ENCODE peak calls at places on chromosomes 4 and X, in seven cellular contexts. W is BJ, Z is lower lobe of right lung, K is GM13976, C is myocyte, P is AG08395, O is lower leg skin. D is an unnamed sample.

GRCh38 chr4:169398294-169398693 is 127.5 kb upstream of the SH3RF1 start:
- DNase-seq in W (peak), Z (no peak), K (no peak), C (peak), P (peak), O (no peak), D (no peak)

GRCh38 chrX:37896491-37896890 is 49.1 kb upstream of the DYNLT3 start:
- DNase-seq in W (no peak), Z (no peak), K (no peak), C (peak), P (no peak), O (no peak), D (no peak)

GRCh38 chr4:170697045-170697444 is 607.3 kb upstream of the AADAT start:
- DNase-seq in W (no peak), Z (no peak), K (no peak), C (no peak), P (no peak), O (no peak), D (no peak)

GRCh38 chr4:74545488-74545887 is 100.6 kb downstream of the AREG start:
- DNase-seq in W (no peak), Z (peak), K (no peak), C (no peak), P (no peak), O (no peak), D (peak)

GRCh38 chr4:151541438-151542071 is 132.6 kb downstream of the FHIP1A start:
- DNase-seq in W (peak), Z (no peak), K (no peak), C (no peak), P (peak), O (peak), D (no peak)

GRCh38 chr4:105350859-105351494 is 122.9 kb downstream of the PPA2 start:
- DNase-seq in W (no peak), Z (no peak), K (peak), C (no peak), P (no peak), O (no peak), D (no peak)

GRCh38 chr4:42150653-42151567 is 1.5 kb downstream of the BEND4 start:
- DNase-seq in W (no peak), Z (no peak), K (peak), C (no peak), P (no peak), O (no peak), D (peak)

GRCh38 chrX:106987488-106987887 is 12.5 kb downstream of the MORC4 start:
- DNase-seq in W (no peak), Z (no peak), K (no peak), C (no peak), P (no peak), O (no peak), D (no peak)

GRCh38 chr4:37889849-37890500 is 909 bp upstream of the TBC1D1 start:
- DNase-seq in W (no peak), Z (no peak), K (no peak), C (no peak), P (no peak), O (no peak), D (no peak)

GRCh38 chr4:87034527-87034926 is 99.7 kb downstream of the AFF1 start:
- DNase-seq in W (no peak), Z (no peak), K (no peak), C (no peak), P (no peak), O (no peak), D (no peak)

GRCh38 chrX:1222511-1223252 is 10.2 kb upstream of the CRLF2 start:
- DNase-seq in W (no peak), Z (no peak), K (no peak), C (peak), P (no peak), O (no peak), D (no peak)

GRCh38 chrX:105823092-105823454 is 734 bp downstream of the NRK start:
- DNase-seq in W (no peak), Z (no peak), K (no peak), C (no peak), P (no peak), O (no peak), D (no peak)

GRCh38 chr4:84648863-84649647 is 66.1 kb downstream of the CDS1 start:
- DNase-seq in W (no peak), Z (no peak), K (no peak), C (no peak), P (no peak), O (no peak), D (no peak)

GRCh38 chrX:12138366-12139313 is at the start of gene FRMPD4:
- DNase-seq in W (no peak), Z (no peak), K (no peak), C (peak), P (peak), O (no peak), D (no peak)

GRCh38 chr4:77110707-77111106 is 34.9 kb upstream of the CCNI start:
- DNase-seq in W (no peak), Z (no peak), K (no peak), C (no peak), P (no peak), O (no peak), D (no peak)

GRCh38 chr4:104064650-104065577 is 345.1 kb upstream of the TACR3 start:
- DNase-seq in W (no peak), Z (peak), K (peak), C (peak), P (no peak), O (no peak), D (peak)

GRCh38 chr4:188372856-188373255 is 233.6 kb downstream of the TRIML1 start:
- DNase-seq in W (no peak), Z (no peak), K (no peak), C (no peak), P (no peak), O (no peak), D (no peak)

GRCh38 chr4:8329859-8330761 is 60.6 kb downstream of the HTRA3 start:
- DNase-seq in W (no peak), Z (peak), K (no peak), C (no peak), P (no peak), O (no peak), D (peak)

GRCh38 chr4:124713213-124713592 is 671 bp upstream of the ANKRD50 start:
- DNase-seq in W (peak), Z (peak), K (peak), C (peak), P (peak), O (peak), D (peak)

GRCh38 chr4:10023806-10024205 is 2.5 kb upstream of the SLC2A9 start:
- DNase-seq in W (no peak), Z (no peak), K (no peak), C (no peak), P (no peak), O (no peak), D (no peak)

GRCh38 chr4:78100060-78100459 is 42.9 kb downstream of the FRAS1 start:
- DNase-seq in W (no peak), Z (no peak), K (no peak), C (peak), P (peak), O (no peak), D (no peak)

GRCh38 chr4:38177792-38178665 is 217.8 kb downstream of the PTTG2 start:
- DNase-seq in W (no peak), Z (peak), K (no peak), C (peak), P (no peak), O (peak), D (peak)

GRCh38 chrX:8201896-8202331 is 30.8 kb upstream of the VCX2 start:
- DNase-seq in W (no peak), Z (no peak), K (no peak), C (no peak), P (no peak), O (no peak), D (no peak)

GRCh38 chr4:32203340-32203739 is 1483.2 kb downstream of the PCDH7 start:
- DNase-seq in W (no peak), Z (no peak), K (no peak), C (no peak), P (no peak), O (no peak), D (no peak)

GRCh38 chr4:142402925-142403324 is 443.2 kb downstream of the INPP4B start:
- DNase-seq in W (no peak), Z (no peak), K (no peak), C (peak), P (peak), O (no peak), D (no peak)

GRCh38 chrX:104098151-104098808 is 14.0 kb upstream of the ZCCHC18 start:
- DNase-seq in W (no peak), Z (no peak), K (peak), C (peak), P (peak), O (peak), D (no peak)

GRCh38 chr4:173301518-173302201 is 32.5 kb downstream of the HMGB2 start:
- DNase-seq in W (no peak), Z (no peak), K (peak), C (peak), P (peak), O (no peak), D (no peak)

GRCh38 chr4:127240721-127241120 is 392.0 kb upstream of the INTU start:
- DNase-seq in W (no peak), Z (no peak), K (no peak), C (no peak), P (peak), O (no peak), D (no peak)

GRCh38 chr4:121381148-121381462 is 287 bp upstream of the QRFPR start:
- DNase-seq in W (no peak), Z (no peak), K (no peak), C (no peak), P (no peak), O (no peak), D (no peak)